ENCODE peak calls at places on chromosomes 2 and 18, in seven cellular contexts. J is GM12865; Y is stimulated activated naive CD8-positive, alpha-beta T cell treated with anti-CD3 and anti-CD28 coated beads, Interleukin-15, amount 100 ng/mL, for 72 hours; S is stimulated activated naive B cell treated with anti-CD40 and anti-IgM and Interleukin-4, amounts not matched to agents 10 μg/mL and 1 μg/mL and 100 μg/mL, for 72 hours; G is astrocyte of the spinal cord; X is stimulated activated CD4-positive, alpha-beta T cell treated with anti-CD3 and anti-CD28 coated beads, Interleukin-1b, Interleukin-23, amount 100 ng/mL, for 1 hour; C is choroid plexus epithelial cell. M is an unnamed sample.

GRCh38 chr2:71783815-71784214 is 330.5 kb downstream of the DYSF start:
- DNase-seq in Y (no peak), S (no peak), C (no peak), X (no peak), J (no peak), G (no peak), M (no peak)

GRCh38 chr2:12617366-12617765 is 99.4 kb upstream of the TRIB2 start:
- DNase-seq in C (no peak), S (no peak), X (no peak), J (no peak), Y (no peak), G (no peak), M (no peak)

GRCh38 chr2:150127995-150128394 is 359.5 kb downstream of the RND3 start:
- DNase-seq in Y (no peak), G (peak; percentile 70), C (peak; percentile 82), X (no peak), J (no peak), S (no peak), M (no peak)

GRCh38 chr2:128789221-128789620 is 470.6 kb upstream of the HS6ST1 start:
- DNase-seq in C (no peak), J (no peak), X (no peak), G (no peak), Y (no peak), S (no peak), M (no peak)

GRCh38 chr2:79178073-79178720 is 18.6 kb upstream of the REG3A start:
- DNase-seq in G (no peak), S (no peak), J (no peak), C (no peak), Y (no peak), X (no peak), M (no peak)

GRCh38 chr18:9552189-9552588 is 62.2 kb downstream of the PPP4R1 start:
- DNase-seq in G (no peak), X (no peak), Y (no peak), J (no peak), S (no peak), C (no peak), M (no peak)

GRCh38 chr18:58305792-58306191 is 261.8 kb downstream of the NEDD4L start:
- DNase-seq in Y (no peak), G (no peak), C (no peak), X (no peak), J (no peak), S (no peak), M (no peak)

GRCh38 chr18:13558132-13558531 is 168.2 kb downstream of the FAM210A start:
- DNase-seq in J (peak; percentile 82), C (peak; percentile 63), X (no peak), S (peak; percentile 63), Y (no peak), G (peak; percentile 33), M (peak; percentile 31)

GRCh38 chr2:46814160-46814559 is 101.4 kb downstream of the MCFD2 start:
- DNase-seq in X (no peak), G (peak; percentile 74), C (peak; percentile 77), J (no peak), Y (no peak), S (no peak), M (no peak)

GRCh38 chr2:71581015-71581414 is 127.7 kb downstream of the DYSF start:
- DNase-seq in J (no peak), C (no peak), S (no peak), X (no peak), Y (no peak), G (no peak), M (no peak)

GRCh38 chr2:216904554-216904953 is 44.7 kb upstream of the TNP1 start:
- DNase-seq in C (no peak), Y (no peak), G (no peak), X (no peak), S (no peak), J (no peak), M (no peak)

M was measured in HCT116.